ENCODE peak calls at places on chromosomes 4 and X, in six cellular contexts. F, B, K, S, D and N are unnamed samples.
A peak's percentile ranks its signal among the peaks of the same experiment; 100 is the strongest.

GRCh38 chrX:19752043-19752442 is 135.4 kb downstream of the SH3KBP1 start:
- DNase-seq in F (no peak), B (no peak), K (no peak), S (no peak), D (no peak), N (no peak)

GRCh38 chr4:101853691-101854090 is 63.2 kb downstream of the BANK1 start:
- DNase-seq in F (no peak), B (no peak), K (no peak), S (no peak), D (no peak), N (peak; percentile 31)

GRCh38 chr4:55358668-55359067 is 12.6 kb downstream of the SRD5A3 start:
- DNase-seq in F (peak; percentile 65), B (no peak), K (no peak), S (no peak), D (no peak), N (no peak)

GRCh38 chr4:110071466-110071865 is 126.9 kb downstream of the ELOVL6 start:
- DNase-seq in F (no peak), B (no peak), K (peak; percentile 45), S (no peak), D (no peak), N (no peak)

GRCh38 chr4:140012688-140013087 is 141.3 kb downstream of the MAML3 start:
- DNase-seq in F (peak; percentile 85), B (no peak), K (peak; percentile 80), S (peak; percentile 30), D (peak; percentile 58), N (peak; percentile 53)

GRCh38 chr4:10529256-10529890 is 72.1 kb upstream of the ZNF518B start:
- DNase-seq in F (no peak), B (no peak), K (peak; percentile 55), S (no peak), D (no peak), N (peak; percentile 28)

GRCh38 chrX:47831788-47832187 is 4.9 kb upstream of the ZNF81 start:
- DNase-seq in F (peak; percentile 46), B (no peak), K (peak; percentile 57), S (no peak), D (peak; percentile 58), N (peak; percentile 29)

GRCh38 chr4:96194993-96195392 is 355.1 kb downstream of the PDHA2 start:
- DNase-seq in F (no peak), B (no peak), K (no peak), S (no peak), D (no peak), N (no peak)

GRCh38 chr4:15920723-15921591 is 17.6 kb downstream of the FGFBP1 start:
- DNase-seq in F (peak; percentile 96), B (no peak), K (no peak), S (no peak), D (no peak), N (peak; percentile 74)

GRCh38 chr4:130183796-130184195 is 1087.8 kb downstream of the C4orf33 start:
- DNase-seq in F (no peak), B (no peak), K (no peak), S (no peak), D (no peak), N (no peak)

GRCh38 chr4:144658908-144659307 is 13.0 kb downstream of the HHIP start:
- DNase-seq in F (no peak), B (no peak), K (no peak), S (no peak), D (no peak), N (no peak)

GRCh38 chr4:113951263-113951662 is 28.2 kb downstream of the ARSJ start:
- DNase-seq in F (no peak), B (no peak), K (no peak), S (no peak), D (no peak), N (no peak)

GRCh38 chr4:150302553-150302952 is 224.3 kb downstream of the DCLK2 start:
- DNase-seq in F (peak; percentile 96), B (no peak), K (peak; percentile 69), S (no peak), D (no peak), N (peak; percentile 4)

GRCh38 chr4:167177925-167178324 is 56.4 kb downstream of the SPOCK3 start:
- DNase-seq in F (no peak), B (no peak), K (no peak), S (no peak), D (no peak), N (no peak)

GRCh38 chrX:281166-281999 is at the start of gene PLCXD1:
- DNase-seq in F (peak; percentile 71), B (peak; percentile 75), K (peak; percentile 98), S (peak; percentile 73), D (peak; percentile 97), N (peak; percentile 35)

GRCh38 chrX:71636438-71637252 is 18.3 kb upstream of the CXCR3 start:
- DNase-seq in F (no peak), B (no peak), K (no peak), S (no peak), D (no peak), N (no peak)

GRCh38 chrX:115134366-115134765 is 54.8 kb upstream of the RBMXL3 start:
- DNase-seq in F (no peak), B (no peak), K (no peak), S (no peak), D (no peak), N (no peak)

GRCh38 chrX:136179133-136179532 is 31.8 kb downstream of the FHL1 start:
- DNase-seq in F (no peak), B (no peak), K (no peak), S (no peak), D (no peak), N (no peak)

GRCh38 chrX:94361241-94361640 is 687.2 kb downstream of the FAM133A start:
- DNase-seq in F (no peak), B (no peak), K (no peak), S (no peak), D (no peak), N (peak; percentile 70)

GRCh38 chrX:119041175-119041574 is 31.6 kb upstream of the CT47C1 start:
- DNase-seq in F (peak; percentile 89), B (no peak), K (peak; percentile 34), S (no peak), D (no peak), N (peak; percentile 59)

GRCh38 chrX:15956684-15957083 is 102.1 kb upstream of the AP1S2 start:
- DNase-seq in F (no peak), B (no peak), K (peak; percentile 66), S (peak; percentile 48), D (peak; percentile 78), N (no peak)

DNA sequence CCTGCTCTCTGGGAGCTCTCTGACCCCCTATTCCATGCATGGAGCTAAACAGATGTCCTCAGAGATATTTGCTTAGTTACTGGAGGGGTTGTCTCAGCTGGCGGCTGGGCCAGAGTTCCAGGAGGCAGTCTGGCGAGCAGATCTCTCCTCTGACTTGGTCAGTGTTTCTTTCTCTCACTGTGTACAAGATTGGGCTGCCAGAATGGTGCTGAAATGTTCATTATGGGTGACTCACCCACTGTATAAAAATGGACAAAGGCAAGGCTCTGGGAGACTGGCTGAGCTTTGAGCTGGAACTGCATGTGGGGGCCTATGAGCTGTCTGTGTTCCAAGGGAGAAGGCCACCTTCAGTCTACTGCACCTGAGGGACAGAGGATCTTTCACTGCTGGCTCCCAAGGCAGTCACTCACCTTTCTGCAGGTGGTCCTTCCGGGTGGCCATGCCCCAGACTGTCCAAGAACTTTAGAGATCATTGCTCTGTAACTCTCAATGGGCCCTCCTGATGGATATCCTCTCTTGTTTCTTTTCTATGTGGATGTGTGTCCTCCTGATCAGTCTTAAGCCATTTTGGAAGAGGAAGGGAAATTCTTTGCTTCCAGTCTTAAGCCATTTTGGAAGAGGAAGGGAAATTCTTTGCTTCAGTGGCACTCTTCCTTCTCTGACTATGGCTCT is 88.2 kb downstream of the CFAP299 start:
- DNase-seq in F (no peak), B (no peak), K (no peak), S (no peak), D (no peak), N (no peak)
- H3K18ac ChIP-seq in F (no peak overlapping the region), B (no peak overlapping the region), K (no peak overlapping the region), S (no peak overlapping the region), D (no peak overlapping the region), N (no peak overlapping the region)

DNA sequence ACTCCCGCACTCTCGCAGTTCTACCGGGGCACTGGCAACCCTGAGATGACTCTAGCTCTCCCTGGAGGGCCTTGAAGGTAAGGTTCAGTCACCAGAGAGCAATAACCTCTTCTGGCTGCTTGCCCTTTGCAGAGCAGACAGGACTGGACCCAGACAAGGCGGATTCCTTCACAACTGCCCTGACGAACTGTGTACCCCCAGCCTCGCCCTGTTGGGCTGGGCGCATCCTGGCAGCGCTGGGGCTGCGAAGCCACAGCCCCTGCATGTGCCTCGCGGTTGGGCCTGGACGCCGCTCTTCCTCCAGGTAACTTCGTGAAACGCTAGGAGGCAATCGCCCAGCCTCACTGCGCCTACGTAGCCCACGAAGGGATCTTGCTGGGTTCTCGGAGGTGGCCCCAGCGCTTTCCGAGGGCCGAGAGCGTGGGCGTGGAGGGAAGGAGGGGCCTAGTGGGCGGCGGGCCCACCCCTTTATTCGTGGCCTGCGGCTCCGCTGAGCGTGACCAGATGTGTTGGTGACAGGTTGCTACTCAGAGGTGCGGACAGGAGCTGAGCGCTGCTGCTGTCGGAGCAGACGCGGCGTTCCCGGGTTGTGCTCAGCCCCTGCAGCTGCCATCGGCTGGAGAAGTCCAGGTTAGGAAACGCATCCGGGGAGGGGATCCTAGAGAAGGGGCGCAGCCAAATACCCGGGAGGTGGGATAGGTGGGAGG is 1.9 kb upstream of the MAMLD1 start:
- DNase-seq in F (peak; percentile 19), B (no peak), K (peak; percentile 79), S (no peak), D (peak; percentile 59), N (no peak)
- H3K18ac ChIP-seq in F (peak overlapping the region; percentile 21), B (no peak overlapping the region), K (no peak overlapping the region), S (no peak overlapping the region), D (no peak overlapping the region), N (no peak overlapping the region)

DNA sequence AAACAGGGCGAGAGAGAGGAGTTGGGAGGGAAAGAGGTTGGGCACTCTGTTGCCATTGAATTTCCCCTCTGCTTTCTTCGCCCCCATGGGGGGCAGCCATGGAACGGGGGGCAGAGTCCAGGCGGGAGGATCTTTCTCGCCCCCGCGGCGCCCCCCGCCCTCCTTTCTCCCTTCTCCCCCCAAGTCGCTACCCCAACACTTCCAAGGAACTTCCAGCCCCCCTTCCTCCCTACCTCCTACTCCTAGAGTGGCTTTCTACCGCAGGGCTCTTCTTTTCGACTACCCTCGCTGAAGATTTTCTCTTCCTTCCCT is 594 bp upstream of the STAG2 start:
- DNase-seq in F (no peak), B (no peak), K (no peak), S (no peak), D (no peak), N (no peak)
- H3K18ac ChIP-seq in F (peak overlapping the region; percentile 86), B (peak overlapping the region; percentile 48), K (peak overlapping the region; percentile 100), S (peak overlapping the region; percentile 93), D (peak overlapping the region; percentile 100), N (peak overlapping the region; percentile 98)

GRCh38 chr4:127047930-127048329 is 584.8 kb upstream of the INTU start:
- DNase-seq in F (peak; percentile 39), B (no peak), K (no peak), S (no peak), D (no peak), N (no peak)

GRCh38 chr4:127049506-127049905 is 583.3 kb upstream of the INTU start:
- DNase-seq in F (peak; percentile 7), B (no peak), K (no peak), S (no peak), D (no peak), N (no peak)

GRCh38 chr4:127048371-127049085 is 584.2 kb upstream of the INTU start:
- DNase-seq in F (peak; percentile 39), B (no peak), K (no peak), S (no peak), D (no peak), N (no peak)

DNA sequence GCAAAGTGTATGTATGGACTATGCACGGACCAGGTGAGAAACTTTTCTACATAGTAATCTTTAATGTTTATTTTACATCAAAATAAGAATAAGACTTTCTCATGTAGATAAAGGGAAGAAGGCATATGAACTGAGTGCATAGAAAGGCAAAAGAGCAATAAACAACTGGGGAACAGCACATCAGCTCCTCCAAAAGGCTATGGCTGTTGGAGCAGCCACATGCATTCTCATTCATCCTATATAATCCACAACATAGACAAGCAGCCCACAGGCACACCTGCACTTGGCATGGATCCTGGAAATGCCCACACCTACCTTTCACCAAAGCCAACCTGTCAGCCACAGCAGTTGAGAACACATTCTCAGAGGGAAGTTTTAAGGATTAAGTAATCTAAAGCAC is 586.9 kb upstream of the INTU start:
- DNase-seq in F (no peak), B (no peak), K (no peak), S (no peak), D (peak; percentile 43), N (no peak)
- H3K18ac ChIP-seq in F (peak overlapping the region; percentile 87), B (no peak overlapping the region), K (no peak overlapping the region), S (no peak overlapping the region), D (no peak overlapping the region), N (no peak overlapping the region)